ENCODE peak calls at places on chromosomes 6 and 20, in six cellular contexts. One of them, this sample, is unnamed.

GRCh38 chr6:56349196-56349595 is 101.8 kb upstream of the COL21A1 start:
- DNase-seq in stimulated activated naive CD8-positive, alpha-beta T cell treated with anti-CD3 and anti-CD28 coated beads, Interleukin-15, Interleukin-2, amounts not matched to agents 100 U/mL and 50 U/mL, for 24 hours: no peak
- DNase-seq in Panc1: no peak
- DNase-seq in HTR-8/SVneo: no peak
- DNase-seq in caudate nucleus: no peak
- DNase-seq in Daoy: no peak
- DNase-seq in this sample: no peak

GRCh38 chr6:84762941-84763396 is 1.4 kb downstream of the TBX18 start:
- DNase-seq in stimulated activated naive CD8-positive, alpha-beta T cell treated with anti-CD3 and anti-CD28 coated beads, Interleukin-15, Interleukin-2, amounts not matched to agents 100 U/mL and 50 U/mL, for 24 hours: no peak
- DNase-seq in Panc1: no peak
- DNase-seq in Daoy: peak; percentile 27
- DNase-seq in caudate nucleus: no peak
- DNase-seq in HTR-8/SVneo: no peak
- DNase-seq in this sample: no peak

GRCh38 chr6:18447552-18447951 is 60.4 kb downstream of the RNF144B start:
- DNase-seq in caudate nucleus: no peak
- DNase-seq in Daoy: no peak
- DNase-seq in HTR-8/SVneo: no peak
- DNase-seq in Panc1: no peak
- DNase-seq in stimulated activated naive CD8-positive, alpha-beta T cell treated with anti-CD3 and anti-CD28 coated beads, Interleukin-15, Interleukin-2, amounts not matched to agents 100 U/mL and 50 U/mL, for 24 hours: no peak
- DNase-seq in this sample: no peak

GRCh38 chr20:17995967-17996819 is 27.4 kb downstream of the MGME1 start:
- DNase-seq in caudate nucleus: no peak
- DNase-seq in Daoy: peak; percentile 54
- DNase-seq in HTR-8/SVneo: peak; percentile 51
- DNase-seq in stimulated activated naive CD8-positive, alpha-beta T cell treated with anti-CD3 and anti-CD28 coated beads, Interleukin-15, Interleukin-2, amounts not matched to agents 100 U/mL and 50 U/mL, for 24 hours: peak; percentile 16
- DNase-seq in Panc1: no peak
- DNase-seq in this sample: peak; percentile 76

GRCh38 chr6:4506806-4507205 is 269.4 kb upstream of the CDYL start:
- DNase-seq in Panc1: no peak
- DNase-seq in caudate nucleus: no peak
- DNase-seq in HTR-8/SVneo: no peak
- DNase-seq in stimulated activated naive CD8-positive, alpha-beta T cell treated with anti-CD3 and anti-CD28 coated beads, Interleukin-15, Interleukin-2, amounts not matched to agents 100 U/mL and 50 U/mL, for 24 hours: no peak
- DNase-seq in Daoy: no peak
- DNase-seq in this sample: no peak

GRCh38 chr6:160070427-160070826 is 51.2 kb upstream of the SLC22A1 start:
- DNase-seq in Daoy: no peak
- DNase-seq in HTR-8/SVneo: no peak
- DNase-seq in Panc1: no peak
- DNase-seq in stimulated activated naive CD8-positive, alpha-beta T cell treated with anti-CD3 and anti-CD28 coated beads, Interleukin-15, Interleukin-2, amounts not matched to agents 100 U/mL and 50 U/mL, for 24 hours: no peak
- DNase-seq in caudate nucleus: no peak
- DNase-seq in this sample: no peak

GRCh38 chr6:108482559-108482958 is 78.2 kb upstream of the FOXO3 start:
- DNase-seq in HTR-8/SVneo: no peak
- DNase-seq in stimulated activated naive CD8-positive, alpha-beta T cell treated with anti-CD3 and anti-CD28 coated beads, Interleukin-15, Interleukin-2, amounts not matched to agents 100 U/mL and 50 U/mL, for 24 hours: no peak
- DNase-seq in Daoy: no peak
- DNase-seq in caudate nucleus: no peak
- DNase-seq in Panc1: no peak
- DNase-seq in this sample: no peak

GRCh38 chr20:57266251-57267157 is at the start of gene BMP7:
- DNase-seq in stimulated activated naive CD8-positive, alpha-beta T cell treated with anti-CD3 and anti-CD28 coated beads, Interleukin-15, Interleukin-2, amounts not matched to agents 100 U/mL and 50 U/mL, for 24 hours: no peak
- DNase-seq in HTR-8/SVneo: peak; percentile 69
- DNase-seq in Panc1: no peak
- DNase-seq in Daoy: peak; percentile 69
- DNase-seq in caudate nucleus: peak; percentile 64
- DNase-seq in this sample: no peak

GRCh38 chr20:51583073-51583472 is 40.6 kb upstream of the NFATC2 start:
- DNase-seq in stimulated activated naive CD8-positive, alpha-beta T cell treated with anti-CD3 and anti-CD28 coated beads, Interleukin-15, Interleukin-2, amounts not matched to agents 100 U/mL and 50 U/mL, for 24 hours: no peak
- DNase-seq in caudate nucleus: no peak
- DNase-seq in HTR-8/SVneo: no peak
- DNase-seq in Daoy: no peak
- DNase-seq in Panc1: no peak
- DNase-seq in this sample: no peak

GRCh38 chr6:3194535-3195376 is 32.7 kb downstream of the TUBB2B start:
- DNase-seq in Daoy: peak; percentile 59
- DNase-seq in caudate nucleus: peak; percentile 75
- DNase-seq in Panc1: no peak
- DNase-seq in stimulated activated naive CD8-positive, alpha-beta T cell treated with anti-CD3 and anti-CD28 coated beads, Interleukin-15, Interleukin-2, amounts not matched to agents 100 U/mL and 50 U/mL, for 24 hours: no peak
- DNase-seq in HTR-8/SVneo: no peak
- DNase-seq in this sample: no peak

GRCh38 chr6:41061196-41061726 is 8.3 kb downstream of the APOBEC2 start:
- DNase-seq in stimulated activated naive CD8-positive, alpha-beta T cell treated with anti-CD3 and anti-CD28 coated beads, Interleukin-15, Interleukin-2, amounts not matched to agents 100 U/mL and 50 U/mL, for 24 hours: no peak
- DNase-seq in caudate nucleus: no peak
- DNase-seq in Panc1: no peak
- DNase-seq in HTR-8/SVneo: no peak
- DNase-seq in Daoy: no peak
- DNase-seq in this sample: no peak

GRCh38 chr6:147331401-147331800 is 127.2 kb downstream of the STXBP5 start:
- DNase-seq in caudate nucleus: no peak
- DNase-seq in Daoy: no peak
- DNase-seq in HTR-8/SVneo: no peak
- DNase-seq in Panc1: no peak
- DNase-seq in stimulated activated naive CD8-positive, alpha-beta T cell treated with anti-CD3 and anti-CD28 coated beads, Interleukin-15, Interleukin-2, amounts not matched to agents 100 U/mL and 50 U/mL, for 24 hours: no peak
- DNase-seq in this sample: no peak

GRCh38 chr6:136067731-136068341 is 182.3 kb downstream of the MTFR2 start:
- DNase-seq in HTR-8/SVneo: peak; percentile 14
- DNase-seq in Daoy: peak; percentile 87
- DNase-seq in stimulated activated naive CD8-positive, alpha-beta T cell treated with anti-CD3 and anti-CD28 coated beads, Interleukin-15, Interleukin-2, amounts not matched to agents 100 U/mL and 50 U/mL, for 24 hours: no peak
- DNase-seq in caudate nucleus: no peak
- DNase-seq in Panc1: no peak
- DNase-seq in this sample: peak; percentile 17

GRCh38 chr6:53119772-53120409 is 28.8 kb downstream of the GCM1 start:
- DNase-seq in stimulated activated naive CD8-positive, alpha-beta T cell treated with anti-CD3 and anti-CD28 coated beads, Interleukin-15, Interleukin-2, amounts not matched to agents 100 U/mL and 50 U/mL, for 24 hours: no peak
- DNase-seq in caudate nucleus: no peak
- DNase-seq in Daoy: peak; percentile 68
- DNase-seq in HTR-8/SVneo: peak; percentile 14
- DNase-seq in Panc1: peak; percentile 22
- DNase-seq in this sample: no peak

GRCh38 chr6:142803027-142803426 is 141.9 kb downstream of the HIVEP2 start:
- DNase-seq in HTR-8/SVneo: no peak
- DNase-seq in Panc1: no peak
- DNase-seq in Daoy: no peak
- DNase-seq in caudate nucleus: no peak
- DNase-seq in stimulated activated naive CD8-positive, alpha-beta T cell treated with anti-CD3 and anti-CD28 coated beads, Interleukin-15, Interleukin-2, amounts not matched to agents 100 U/mL and 50 U/mL, for 24 hours: no peak
- DNase-seq in this sample: no peak

GRCh38 chr6:13248053-13248452 is 80.3 kb downstream of the TBC1D7 start:
- DNase-seq in Daoy: peak; percentile 29
- DNase-seq in HTR-8/SVneo: no peak
- DNase-seq in stimulated activated naive CD8-positive, alpha-beta T cell treated with anti-CD3 and anti-CD28 coated beads, Interleukin-15, Interleukin-2, amounts not matched to agents 100 U/mL and 50 U/mL, for 24 hours: no peak
- DNase-seq in Panc1: no peak
- DNase-seq in caudate nucleus: no peak
- DNase-seq in this sample: no peak

GRCh38 chr20:24411003-24411402 is 58.4 kb upstream of the SYNDIG1 start:
- DNase-seq in Daoy: no peak
- DNase-seq in caudate nucleus: no peak
- DNase-seq in HTR-8/SVneo: no peak
- DNase-seq in Panc1: no peak
- DNase-seq in stimulated activated naive CD8-positive, alpha-beta T cell treated with anti-CD3 and anti-CD28 coated beads, Interleukin-15, Interleukin-2, amounts not matched to agents 100 U/mL and 50 U/mL, for 24 hours: no peak
- DNase-seq in this sample: no peak

This sample was measured in SW 1271.